ENCODE peak calls at places on chromosomes 3 and 15, in five cellular contexts. U is frontal cortex; S is Daoy; W is activated B cell treated with CpG ODN at 0.5 μM for 24 hours; R is stimulated activated CD4-positive, alpha-beta T cell treated with anti-CD3 and anti-CD28 coated beads, Interleukin-12 subunit alpha, Interleukin-12 subunit beta, amount 100 ng/mL, for 24 hours. G is an unnamed sample.

GRCh38 chr15:81301385-81301784 is 22.6 kb downstream of the STARD5 start:
- DNase-seq in U (no peak), W (no peak), S (no peak), R (no peak), G (no peak)

GRCh38 chr15:89654847-89655805 is at the start of gene KIF7:
- DNase-seq in R (no peak), S (peak), W (no peak), U (peak), G (peak)

GRCh38 chr3:71304684-71305083 is 278.8 kb downstream of the FOXP1 start:
- DNase-seq in W (no peak), S (no peak), R (no peak), U (no peak), G (no peak)

GRCh38 chr15:39261397-39261796 is 319.5 kb upstream of the THBS1 start:
- DNase-seq in U (no peak), W (no peak), S (no peak), R (no peak), G (no peak)

GRCh38 chr3:47440131-47440530 is 35.6 kb downstream of the SCAP start:
- DNase-seq in U (peak), W (no peak), R (no peak), S (no peak), G (no peak)

GRCh38 chr3:107297597-107297996 is 79.6 kb upstream of the CCDC54 start:
- DNase-seq in R (no peak), U (no peak), S (no peak), W (no peak), G (no peak)

GRCh38 chr3:127275287-127275781 is 12.5 kb downstream of the PRR20G start:
- DNase-seq in U (no peak), W (no peak), S (peak), R (no peak), G (no peak)

GRCh38 chr15:98649621-98649995 is 1.3 kb downstream of the IGF1R start:
- DNase-seq in S (peak), W (no peak), U (peak), R (peak), G (peak)

GRCh38 chr3:144771401-144771870 is 799.8 kb downstream of the DIPK2A start:
- DNase-seq in R (no peak), W (no peak), U (no peak), S (no peak), G (no peak)